ENCODE peak calls at places on chromosomes 11 and 22, in six cellular contexts. L, A, O, R, I and E are unnamed samples. For H3K27me3, the result is how much of the 10 kb centered on the place peaks cover.

GRCh38 chr22:24164243-24164642 is 17.0 kb upstream of the SUSD2 start:
- DNase-seq in L (no peak), I (no peak), R (no peak), O (no peak), A (no peak), E (no peak)

GRCh38 chr11:108853864-108854263 is 189.0 kb downstream of the DDX10 start:
- DNase-seq in L (no peak), O (peak), A (no peak), R (no peak), I (peak), E (no peak)

GRCh38 chr11:65288706-65289536 is 25.7 kb upstream of the CDC42EP2 start:
- DNase-seq in A (no peak), O (no peak), R (no peak), I (no peak), L (no peak), E (no peak)

GRCh38 chr11:86041975-86042378 is 26.9 kb downstream of the PICALM start:
- DNase-seq in L (no peak), A (peak), I (peak), R (peak), O (peak), E (peak)

GRCh38 chr11:119547511-119547910 is 124.5 kb upstream of the THY1 start:
- DNase-seq in O (no peak), L (no peak), I (no peak), A (no peak), R (no peak), E (no peak)

GRCh38 chr11:42054351-42054750 is 594.9 kb upstream of the LRRC4C start:
- DNase-seq in I (no peak), O (no peak), L (no peak), A (no peak), R (no peak), E (no peak)

GRCh38 chr11:45193695-45194094 is 47.3 kb downstream of the PRDM11 start:
- DNase-seq in A (no peak), L (no peak), O (no peak), R (no peak), I (no peak), E (no peak)

GRCh38 chr11:121538054-121538453 is 85.3 kb upstream of the SORL1-AS1 start:
- DNase-seq in R (no peak), A (no peak), I (no peak), O (no peak), L (no peak), E (no peak)

GRCh38 chr22:29626497-29627195 is 23.2 kb downstream of the NF2 start:
- DNase-seq in L (no peak), R (no peak), O (peak), A (no peak), I (no peak), E (no peak)

GRCh38 chr11:45982656-45983470 is 60.4 kb downstream of the LARGE2 start:
- DNase-seq in L (no peak), R (no peak), O (peak), I (peak), A (no peak), E (no peak)

GRCh38 chr22:25702571-25703167 is 39.3 kb upstream of the MYO18B start:
- DNase-seq in O (peak), R (no peak), A (no peak), I (no peak), L (no peak), E (no peak)

GRCh38 chr11:17381156-17381555 is 7.3 kb downstream of the KCNJ11 start:
- DNase-seq in I (no peak), R (no peak), L (no peak), A (no peak), O (peak), E (no peak)

GRCh38 chr11:86519064-86519911 is 144.6 kb downstream of the CCDC81 start:
- DNase-seq in I (no peak), L (no peak), A (no peak), O (peak), R (no peak), E (no peak)

GRCh38 chr22:44813416-44813815 is 61.0 kb downstream of the ARHGAP8 start:
- DNase-seq in I (no peak), R (no peak), A (no peak), L (no peak), O (no peak), E (no peak)

GRCh38 chr22:42313804-42314581 is 43.5 kb upstream of the TCF20 start:
- DNase-seq in L (no peak), I (peak), A (peak), O (peak), R (no peak), E (no peak)

GRCh38 chr11:85826096-85826855 is 15.3 kb upstream of the SYTL2 start:
- DNase-seq in L (no peak), I (peak), A (no peak), O (peak), R (no peak), E (no peak)

GRCh38 chr11:26953770-26954392 is 40.0 kb upstream of the FIBIN start:
- DNase-seq in A (no peak), R (no peak), L (no peak), I (no peak), O (peak), E (no peak)

GRCh38 chr11:95699631-95700470 is 89.7 kb downstream of the FAM76B start:
- DNase-seq in R (no peak), I (no peak), A (no peak), L (no peak), O (no peak), E (no peak)

GRCh38 chr11:100681064-100681502 is 6.0 kb upstream of the ARHGAP42 start:
- DNase-seq in R (peak), O (peak), L (peak), I (no peak), A (peak), E (no peak)

GRCh38 chr11:62169448-62169847 is 20.6 kb upstream of the SCGB1D1 start:
- DNase-seq in R (no peak), O (no peak), L (no peak), I (no peak), A (no peak), E (no peak)

GRCh38 chr11:69295995-69296889 is 2.3 kb downstream of the MYEOV start:
- DNase-seq in R (peak), I (no peak), L (peak), O (peak), A (no peak), E (no peak)

GRCh38 chr11:120182790-120183491 is 27.9 kb upstream of the OAF start:
- DNase-seq in I (no peak), A (peak), O (no peak), R (peak), L (peak), E (no peak)

GRCh38 chr11:68287419-68287818 is 15.6 kb upstream of the C11orf24 start:
- DNase-seq in L (no peak), I (no peak), O (no peak), A (no peak), R (no peak), E (no peak)

GRCh38 chr11:34256591-34256990 is 101.2 kb downstream of the ABTB2 start:
- DNase-seq in L (no peak), O (no peak), R (no peak), I (no peak), A (no peak), E (no peak)

GRCh38 chr11:117749541-117749910 is 47.5 kb downstream of the DSCAML1 start:
- DNase-seq in R (no peak), L (no peak), O (no peak), I (no peak), A (peak), E (no peak)

GRCh38 chr11:1358286-1358685 is 31.4 kb upstream of the BRSK2 start:
- DNase-seq in I (no peak), L (no peak), A (peak), R (no peak), O (no peak), E (no peak)

GRCh38 chr11:9347100-9347499 is 32.7 kb upstream of the TMEM41B start:
- DNase-seq in O (no peak), L (no peak), I (no peak), R (no peak), A (no peak), E (no peak)

GRCh38 chr11:66071326-66071870 is 1.3 kb downstream of the PACS1 start:
- DNase-seq in I (no peak), A (peak), R (no peak), O (no peak), L (no peak), E (no peak)

GRCh38 chr11:122731500-122731913 is 76.0 kb downstream of the UBASH3B start:
- DNase-seq in O (peak), L (no peak), I (no peak), R (no peak), A (no peak), E (no peak)

GRCh38 chr11:35466058-35466457 is 46.7 kb upstream of the SLC1A2 start:
- DNase-seq in L (no peak), A (no peak), O (no peak), I (no peak), R (no peak), E (no peak)
- H3K27me3 ChIP-seq in L (under half), A (under half), O (under half), I (under half), R (under half), E (under half)

GRCh38 chr22:39247379-39247778 is 2.6 kb upstream of the PDGFB start:
- DNase-seq in O (no peak), I (no peak), R (no peak), L (no peak), A (no peak), E (no peak)
- H3K27ac ChIP-seq in O (no peak), I (no peak), R (no peak), L (no peak), A (no peak), E (no peak)

DNA sequence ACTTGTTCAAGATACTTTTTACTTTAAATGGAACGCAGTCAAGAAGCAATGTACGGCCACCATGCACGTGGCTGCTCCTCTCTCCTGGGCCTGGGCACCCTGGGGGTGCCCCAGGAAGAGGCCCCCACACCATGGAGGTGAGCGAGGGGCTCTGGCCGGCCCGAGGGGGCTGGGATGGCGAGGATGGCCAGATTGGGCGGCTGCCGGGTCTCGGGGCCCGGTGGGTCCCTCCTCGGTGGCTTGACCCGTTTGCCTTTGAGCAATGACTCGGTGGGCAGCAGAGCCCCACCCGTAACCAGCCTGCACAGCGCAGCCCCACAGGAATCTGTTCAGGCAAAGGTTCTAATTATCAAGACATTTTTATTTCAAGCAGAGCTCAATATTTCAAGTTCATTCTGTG is 167.4 kb downstream of the BRD1 start:
- DNase-seq in A (no peak), I (no peak), O (no peak), L (peak), R (no peak), E (no peak)
- H3K27me3 ChIP-seq in A (under half), I (under half), O (under half), L (under half), R (under half), E (under half)

DNA sequence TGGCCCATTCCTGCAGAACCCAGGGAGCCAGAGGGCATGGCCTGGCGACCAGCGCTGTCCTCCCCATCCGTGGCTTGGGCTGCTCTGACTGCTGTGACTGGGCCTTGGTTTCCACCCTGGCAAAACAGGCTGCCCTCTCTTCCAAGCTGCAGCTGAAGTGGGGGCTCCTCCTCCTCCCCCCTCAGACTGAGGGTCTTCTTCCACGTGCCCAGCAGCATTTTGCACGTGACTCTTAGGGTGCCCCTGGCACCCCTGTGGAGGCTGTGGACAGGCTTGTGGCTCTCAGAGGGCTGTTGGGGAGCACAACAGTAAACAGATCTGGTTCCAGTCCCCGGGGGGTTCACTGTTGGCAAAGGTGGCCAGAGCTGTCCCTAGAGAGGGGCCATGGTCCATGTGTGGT is 51.4 kb downstream of the PISD start:
- DNase-seq in R (no peak), L (no peak), I (no peak), A (no peak), O (no peak), E (no peak)
- H3K27ac ChIP-seq in R (no peak), L (peak), I (no peak), A (no peak), O (no peak), E (no peak)